ENCODE peak calls at places on chromosomes 5 and 9, in seven cellular contexts. Z, A, B, X, Y, L and S are unnamed samples.
A peak's percentile ranks its signal among the peaks of the same experiment; 100 is the strongest.

GRCh38 chr5:141875022-141875740 is 3.0 kb downstream of the PCDH1 start:
- DNase-seq in Z (no peak), A (no peak), B (no peak), X (no peak), Y (no peak), L (no peak), S (no peak)

GRCh38 chr5:179765400-179765799 is 28.4 kb upstream of the LTC4S start:
- DNase-seq in Z (peak; percentile 23), A (no peak), B (no peak), X (no peak), Y (no peak), L (peak; percentile 52), S (no peak)

GRCh38 chr9:136244116-136244775 is 1.4 kb downstream of the QSOX2 start:
- DNase-seq in Z (no peak), A (no peak), B (no peak), X (no peak), Y (no peak), L (no peak), S (no peak)

GRCh38 chr5:9015250-9015936 is 530.5 kb downstream of the SEMA5A start:
- DNase-seq in Z (no peak), A (no peak), B (no peak), X (no peak), Y (no peak), L (no peak), S (no peak)

GRCh38 chr5:173187054-173187743 is 42.9 kb downstream of the BNIP1 start:
- DNase-seq in Z (no peak), A (no peak), B (no peak), X (no peak), Y (no peak), L (no peak), S (no peak)

GRCh38 chr9:99147177-99147576 is 42.3 kb downstream of the TGFBR1 start:
- DNase-seq in Z (no peak), A (no peak), B (no peak), X (no peak), Y (no peak), L (no peak), S (no peak)

GRCh38 chr5:371811-372555 is 50.5 kb downstream of the AHRR start:
- DNase-seq in Z (no peak), A (no peak), B (no peak), X (no peak), Y (no peak), L (peak; percentile 13), S (no peak)

GRCh38 chr5:180050106-180050929 is 21.2 kb downstream of the RNF130 start:
- DNase-seq in Z (no peak), A (no peak), B (no peak), X (no peak), Y (no peak), L (no peak), S (no peak)

GRCh38 chr5:142133382-142134206 is 25.0 kb downstream of the NDFIP1 start:
- DNase-seq in Z (no peak), A (no peak), B (no peak), X (no peak), Y (no peak), L (no peak), S (no peak)

GRCh38 chr5:174358276-174358675 is 312.8 kb downstream of the NSG2 start:
- DNase-seq in Z (no peak), A (no peak), B (no peak), X (no peak), Y (no peak), L (no peak), S (no peak)

GRCh38 chr5:149937610-149938009 is 7.0 kb downstream of the PDE6A start:
- DNase-seq in Z (no peak), A (no peak), B (no peak), X (no peak), Y (no peak), L (no peak), S (no peak)

GRCh38 chr9:130331573-130331972 is 66.0 kb downstream of the HMCN2 start:
- DNase-seq in Z (no peak), A (no peak), B (no peak), X (no peak), Y (no peak), L (peak; percentile 72), S (no peak)

GRCh38 chr5:144276034-144276822 is 105.6 kb downstream of the KCTD16 start:
- DNase-seq in Z (no peak), A (no peak), B (no peak), X (no peak), Y (no peak), L (no peak), S (no peak)

GRCh38 chr5:17216974-17217325 is 481 bp upstream of the BASP1 start:
- DNase-seq in Z (peak; percentile 71), A (no peak), B (peak; percentile 78), X (peak; percentile 74), Y (peak; percentile 48), L (peak; percentile 29), S (peak; percentile 79)

GRCh38 chr9:75164573-75164972 is 76.3 kb downstream of the OSTF1 start:
- DNase-seq in Z (no peak), A (no peak), B (no peak), X (no peak), Y (no peak), L (no peak), S (no peak)

GRCh38 chr9:16726023-16726422 is 144.4 kb downstream of the BNC2 start:
- DNase-seq in Z (no peak), A (no peak), B (no peak), X (no peak), Y (no peak), L (no peak), S (no peak)

GRCh38 chr5:5089895-5090649 is 50.1 kb upstream of the ADAMTS16 start:
- DNase-seq in Z (no peak), A (no peak), B (no peak), X (no peak), Y (no peak), L (no peak), S (no peak)

DNA sequence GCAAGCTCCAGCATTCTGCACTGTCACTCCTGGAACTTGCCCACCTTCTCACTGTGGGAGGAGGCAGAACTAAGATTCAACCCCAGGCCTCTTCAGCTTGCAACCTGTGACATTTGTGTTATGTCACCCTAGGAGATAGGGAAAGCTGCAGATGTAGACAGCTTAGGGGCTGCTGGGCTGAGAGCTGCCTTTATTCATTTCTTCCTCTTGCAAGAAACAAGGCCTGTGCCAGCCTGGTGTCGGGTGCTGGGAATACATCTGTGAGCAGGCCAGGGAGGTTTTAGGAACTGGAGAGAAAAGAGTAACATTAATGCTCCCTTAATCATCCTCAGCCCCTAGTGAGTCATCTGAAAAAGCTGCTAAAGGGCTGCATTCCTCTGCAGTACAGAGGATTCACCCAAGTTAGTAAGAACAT is 101.8 kb downstream of the FGF18 start:
- DNase-seq in Z (no peak), A (no peak), B (no peak), X (no peak), Y (no peak), L (no peak), S (no peak)
- TF ChIP-seq CTCF in Z (no peak), A (no peak), B (peak; percentile 10), X (no peak), Y (no peak), L (no peak), S (no peak)

DNA sequence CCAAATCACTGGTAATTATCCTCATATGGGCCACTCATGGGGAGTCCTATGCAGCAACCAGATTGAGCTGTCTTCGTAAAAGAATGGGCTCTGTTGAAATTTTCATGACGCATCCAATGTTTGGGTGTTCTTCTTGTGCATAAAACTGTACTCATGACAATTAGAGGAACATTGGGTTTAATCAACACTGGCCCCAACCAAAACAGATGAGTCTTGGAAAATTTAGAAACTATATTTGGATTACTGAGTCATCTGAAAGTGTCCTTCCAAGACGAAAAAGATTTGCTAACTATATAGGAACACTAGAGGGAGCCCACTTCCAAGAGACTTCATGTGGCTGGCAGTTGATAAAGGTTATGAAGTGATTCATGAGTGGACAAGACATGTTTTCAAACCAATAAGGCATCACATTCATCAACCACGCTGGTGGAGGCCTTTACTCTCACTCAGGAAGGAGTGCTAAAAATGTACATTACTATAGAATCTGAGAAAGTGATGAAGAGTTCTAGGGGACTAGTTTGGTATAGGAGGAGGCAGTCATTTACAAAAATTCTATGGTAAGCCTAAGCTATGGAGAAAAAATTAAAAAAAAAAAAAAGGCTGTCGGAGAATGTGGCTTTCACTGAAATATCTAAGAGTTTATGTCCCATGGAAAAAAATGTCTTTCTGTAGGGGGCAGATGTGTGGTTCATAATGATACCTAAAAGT is 313.5 kb downstream of the PRDM9 start:
- DNase-seq in Z (no peak), A (no peak), B (peak; percentile 61), X (peak; percentile 4), Y (no peak), L (no peak), S (no peak)
- TF ChIP-seq CTCF in Z (peak; percentile 74), A (peak; percentile 51), B (peak; percentile 32), X (peak; percentile 54), Y (peak; percentile 63), L (peak; percentile 18), S (peak; percentile 57)

GRCh38 chr9:128068656-128069221 is 707 bp downstream of the SLC25A25 start:
- DNase-seq in Z (no peak), A (no peak), B (no peak), X (no peak), Y (no peak), L (no peak), S (no peak)
- TF ChIP-seq CTCF in Z (no peak), A (no peak), B (no peak), X (no peak), Y (no peak), L (no peak), S (no peak)

GRCh38 chr9:95503369-95503768 is 13.4 kb downstream of the PTCH1 start:
- DNase-seq in Z (no peak), A (no peak), B (no peak), X (no peak), Y (no peak), L (no peak), S (no peak)

GRCh38 chr9:95505072-95505471 is 11.7 kb downstream of the PTCH1 start:
- DNase-seq in Z (no peak), A (no peak), B (no peak), X (no peak), Y (no peak), L (no peak), S (no peak)

GRCh38 chr9:95505676-95506437 is 10.9 kb downstream of the PTCH1 start:
- DNase-seq in Z (peak; percentile 76), A (peak; percentile 34), B (peak; percentile 87), X (peak; percentile 83), Y (peak; percentile 72), L (peak; percentile 65), S (no peak)

GRCh38 chr9:95506438-95506691 is 10.4 kb downstream of the PTCH1 start:
- DNase-seq in Z (peak; percentile 60), A (no peak), B (peak; percentile 60), X (no peak), Y (peak; percentile 39), L (peak; percentile 54), S (no peak)

DNA sequence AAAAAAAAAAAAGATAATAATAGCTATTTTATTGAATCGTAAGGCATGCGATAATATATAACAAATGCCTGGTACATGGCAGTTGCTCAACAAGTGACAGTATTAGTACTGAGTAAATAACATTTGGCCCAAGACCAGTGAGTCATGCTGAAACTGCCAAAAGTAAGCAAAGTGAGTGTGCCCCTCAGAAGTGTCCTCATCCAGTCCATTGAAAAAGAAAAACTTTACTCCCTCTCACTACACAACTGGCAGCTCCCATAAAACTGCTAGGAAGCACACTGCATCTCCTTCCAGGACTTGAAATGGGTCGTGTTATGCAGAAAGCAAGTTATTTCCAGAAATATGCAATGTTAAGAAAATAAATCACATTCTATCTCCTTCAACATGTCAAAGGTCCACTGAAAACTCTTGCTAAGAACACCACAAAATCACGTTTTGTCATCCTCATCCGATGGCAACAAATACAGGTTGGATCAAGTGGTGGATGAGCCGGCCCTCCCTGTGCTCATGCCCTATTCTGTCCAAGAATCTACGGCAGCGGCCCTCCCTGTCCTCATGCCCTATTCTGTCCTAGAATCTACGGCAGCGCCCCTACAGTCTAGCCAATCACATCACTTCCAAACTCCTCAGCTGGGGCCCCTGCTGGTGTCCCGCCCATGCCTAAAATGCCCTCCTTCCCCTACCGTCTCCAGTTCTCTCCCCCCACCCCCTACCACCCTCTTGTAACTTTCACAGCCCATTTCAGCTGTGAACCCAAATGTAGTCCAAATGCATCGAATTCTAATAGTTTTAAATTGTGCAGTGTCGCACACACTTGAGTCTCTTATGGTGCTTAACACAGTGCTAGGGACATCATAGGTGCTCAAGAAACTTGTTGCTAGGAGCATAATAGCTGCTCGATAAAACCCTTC is 12.5 kb downstream of the PTCH1 start:
- DNase-seq in Z (no peak), A (no peak), B (peak; percentile 44), X (peak; percentile 31), Y (peak; percentile 31), L (peak; percentile 40), S (no peak)
- TF ChIP-seq CTCF in Z (no peak), A (no peak), B (no peak), X (no peak), Y (no peak), L (no peak), S (no peak)